ENCODE peak calls at places on chromosomes 3 and 15, in six cellular contexts. P, W, J, Z, I and C are unnamed samples. For H3K4me1, the result is how much of the 10 kb centered on the place peaks cover.

GRCh38 chr15:69914960-69915359 is 182.8 kb downstream of the TLE3 start:
- DNase-seq in P (no peak), W (no peak), J (no peak), Z (no peak), I (no peak), C (no peak)

GRCh38 chr3:26652157-26652556 is 29.6 kb downstream of the LRRC3B start:
- DNase-seq in P (peak), W (no peak), J (no peak), Z (no peak), I (no peak), C (no peak)

GRCh38 chr3:110562621-110563020 is 509.0 kb upstream of the NECTIN3 start:
- DNase-seq in P (no peak), W (no peak), J (no peak), Z (no peak), I (no peak), C (no peak)

GRCh38 chr15:62307551-62307950 is 142.5 kb upstream of the C2CD4B start:
- DNase-seq in P (no peak), W (peak), J (no peak), Z (no peak), I (no peak), C (no peak)

GRCh38 chr15:64046347-64047153 is at the start of gene DAPK2:
- DNase-seq in P (peak), W (peak), J (peak), Z (peak), I (peak), C (no peak)

GRCh38 chr15:48765007-48765406 is 45.9 kb downstream of the CEP152 start:
- DNase-seq in P (no peak), W (no peak), J (no peak), Z (no peak), I (no peak), C (no peak)

GRCh38 chr15:49621327-49622210 is 721 bp downstream of the DTWD1 start:
- DNase-seq in P (no peak), W (peak), J (no peak), Z (no peak), I (no peak), C (no peak)

GRCh38 chr3:137165117-137165806 is 207.5 kb downstream of the IL20RB start:
- DNase-seq in P (no peak), W (peak), J (no peak), Z (no peak), I (no peak), C (no peak)

GRCh38 chr3:119582178-119582577 is 2.9 kb downstream of the ADPRH start:
- DNase-seq in P (no peak), W (no peak), J (no peak), Z (no peak), I (no peak), C (no peak)

DNA sequence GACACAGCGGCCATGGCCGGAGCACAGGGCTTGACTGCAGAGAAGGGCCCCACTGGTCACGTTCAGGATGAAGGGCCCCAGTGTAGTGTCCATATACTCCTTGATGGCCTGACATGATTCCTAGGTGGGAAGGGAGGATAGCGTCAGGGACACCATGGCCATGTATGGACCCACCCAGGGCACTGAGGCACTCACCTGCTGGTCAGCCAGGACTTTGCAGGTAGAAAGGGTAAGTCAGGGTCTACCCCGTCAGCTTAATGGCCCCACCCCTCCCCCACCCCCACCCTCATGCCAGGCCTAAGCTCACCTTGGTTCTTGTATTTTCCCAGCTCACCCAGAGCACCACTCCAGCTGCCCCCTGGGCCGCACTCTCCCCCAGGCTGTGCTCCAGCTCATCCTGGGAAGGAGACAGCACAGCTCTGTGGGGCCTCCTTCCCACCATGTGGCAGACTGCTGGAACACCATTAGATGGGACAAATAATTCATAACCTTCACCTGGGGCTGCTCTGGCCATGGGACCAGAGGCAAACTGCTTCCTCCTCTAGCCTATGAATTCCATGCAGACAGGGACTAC is 1.6 kb upstream of the HYAL3 start:
- DNase-seq in P (no peak), W (no peak), J (no peak), Z (no peak), I (no peak), C (no peak)
- H3K4me1 ChIP-seq in P (under half), W (under half), J (under half), Z (half or more), I (under half), C (under half)

GRCh38 chr15:74585857-74586256 is 29.8 kb upstream of the CLK3 start:
- DNase-seq in P (no peak), W (no peak), J (no peak), Z (no peak), I (no peak), C (no peak)

GRCh38 chr15:74584204-74584603 is 31.4 kb upstream of the CLK3 start:
- DNase-seq in P (no peak), W (no peak), J (no peak), Z (no peak), I (no peak), C (no peak)

GRCh38 chr15:74589826-74590225 is 25.8 kb upstream of the CLK3 start:
- DNase-seq in P (no peak), W (peak), J (no peak), Z (no peak), I (no peak), C (no peak)

GRCh38 chr15:74584779-74585178 is 30.9 kb upstream of the CLK3 start:
- DNase-seq in P (no peak), W (no peak), J (no peak), Z (no peak), I (no peak), C (no peak)

GRCh38 chr15:74587924-74588323 is 27.7 kb upstream of the CLK3 start:
- DNase-seq in P (no peak), W (no peak), J (no peak), Z (no peak), I (no peak), C (no peak)
- H3K4me1 ChIP-seq in P (under half), W (under half), J (under half), Z (under half), I (under half), C (under half)

GRCh38 chr3:82133070-82133606 is 371.7 kb upstream of the GBE1 start:
- DNase-seq in P (peak), W (peak), J (peak), Z (peak), I (peak), C (peak)
- H3K4me1 ChIP-seq in P (under half), W (under half), J (under half), Z (under half), I (under half), C (under half)

GRCh38 chr3:169923831-169924230 is 12.5 kb downstream of the SAMD7 start:
- DNase-seq in P (no peak), W (no peak), J (no peak), Z (no peak), I (no peak), C (no peak)
- H3K4me1 ChIP-seq in P (under half), W (under half), J (under half), Z (under half), I (under half), C (under half)